ENCODE peak calls at places on chromosomes 1 and 21, in four cellular contexts. D is CD8-positive, alpha-beta memory T cell; M is thoracic aorta; A is neuronal stem cell. N is an unnamed sample. For H3K27me3 and H3K4me1, the result is how much of the 10 kb centered on the place peaks cover.

GRCh38 chr1:181258971-181259745 is 170.7 kb downstream of the IER5 start:
- DNase-seq in D (no peak), M (no peak), A (no peak), N (no peak)

GRCh38 chr21:38455403-38455802 is 42.9 kb downstream of the ERG start:
- DNase-seq in D (no peak), M (no peak), A (no peak), N (no peak)

GRCh38 chr21:39238275-39238674 is 55.0 kb upstream of the PSMG1 start:
- DNase-seq in D (no peak), M (no peak), A (no peak), N (no peak)

GRCh38 chr1:30194741-30195423 is 528.5 kb downstream of the MATN1 start:
- DNase-seq in D (no peak), M (no peak), A (no peak), N (no peak)

GRCh38 chr1:196897158-196897828 is 9.4 kb downstream of the CFHR4 start:
- DNase-seq in D (no peak), M (no peak), A (no peak), N (no peak)

GRCh38 chr1:48938975-48939374 is 162.3 kb upstream of the BEND5 start:
- DNase-seq in D (no peak), M (no peak), A (no peak), N (no peak)

GRCh38 chr1:171150156-171150555 is 34.9 kb upstream of the FMO2 start:
- DNase-seq in D (no peak), M (no peak), A (no peak), N (no peak)

GRCh38 chr1:912740-913301 is 10.9 kb upstream of the SAMD11 start:
- DNase-seq in D (peak), M (no peak), A (no peak), N (no peak)

GRCh38 chr1:157073944-157074685 is 25.5 kb downstream of the ETV3L start:
- DNase-seq in D (no peak), M (no peak), A (peak), N (peak)

GRCh38 chr1:174800221-174800791 is 199.4 kb upstream of the CACYBP start:
- DNase-seq in D (peak), M (no peak), A (peak), N (peak)

GRCh38 chr1:39489567-39490239 is 1.7 kb upstream of the BMP8A start:
- DNase-seq in D (no peak), M (no peak), A (no peak), N (no peak)

GRCh38 chr1:203490607-203491006 is 3.3 kb upstream of the OPTC start:
- DNase-seq in D (no peak), M (no peak), A (no peak), N (no peak)

GRCh38 chr1:168083456-168084325 is 53.0 kb downstream of the GPR161 start:
- DNase-seq in D (no peak), M (no peak), A (no peak), N (no peak)

GRCh38 chr1:214824758-214825157 is 221.8 kb downstream of the CENPF start:
- DNase-seq in D (no peak), M (no peak), A (no peak), N (no peak)

GRCh38 chr21:45534591-45535331 is 7.5 kb downstream of the SLC19A1 start:
- DNase-seq in D (peak), M (no peak), A (no peak), N (peak)

GRCh38 chr1:160096491-160097116 is 1.8 kb downstream of the IGSF8 start:
- DNase-seq in D (peak), M (no peak), A (no peak), N (peak)

GRCh38 chr1:182841368-182841988 is 2.3 kb downstream of the DHX9 start:
- DNase-seq in D (no peak), M (no peak), A (no peak), N (peak)
- H3K27ac ChIP-seq in D (no peak), M (no peak), A (no peak), N (no peak)

GRCh38 chr1:112937495-112937894 is 18.5 kb downstream of the SLC16A1 start:
- DNase-seq in D (no peak), M (no peak), A (no peak), N (no peak)
- H3K27me3 ChIP-seq in D (under half), M (under half), A (under half), N (under half)

DNA sequence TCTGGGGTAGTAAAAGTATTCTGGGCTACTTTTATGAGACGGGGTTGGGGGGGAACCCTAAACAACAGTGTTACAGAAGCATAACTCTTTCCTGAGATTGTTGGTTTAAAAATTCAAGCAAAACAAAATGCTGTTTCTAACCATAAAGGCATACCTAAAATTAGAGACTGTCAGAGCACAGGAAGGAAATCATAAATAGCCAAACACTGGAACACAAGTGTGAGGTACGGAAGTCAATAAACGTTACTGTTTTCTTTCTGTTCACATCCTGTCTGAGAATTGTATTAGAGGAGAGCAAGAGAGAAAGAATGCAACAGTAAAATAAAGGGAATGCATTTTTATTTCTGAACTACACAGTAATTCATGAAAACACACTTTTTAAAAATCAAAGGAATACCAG is 42.8 kb upstream of the IL12RB2 start:
- DNase-seq in D (no peak), M (no peak), A (no peak), N (peak)
- H3K4me1 ChIP-seq in D (under half), M (under half), A (under half), N (under half)

GRCh38 chr1:64410217-64410616 is 59.7 kb upstream of the CACHD1 start:
- DNase-seq in D (no peak), M (no peak), A (no peak), N (no peak)
- H3K27ac ChIP-seq in D (no peak), M (no peak), A (no peak), N (no peak)

GRCh38 chr1:5621692-5622091 is 370.5 kb downstream of the NPHP4 start:
- DNase-seq in D (no peak), M (no peak), A (no peak), N (no peak)

GRCh38 chr1:5622412-5622811 is 369.8 kb downstream of the NPHP4 start:
- DNase-seq in D (no peak), M (no peak), A (no peak), N (no peak)

GRCh38 chr1:5620418-5620817 is 371.8 kb downstream of the NPHP4 start:
- DNase-seq in D (no peak), M (no peak), A (no peak), N (no peak)

GRCh38 chr1:5619469-5619868 is 372.8 kb downstream of the NPHP4 start:
- DNase-seq in D (no peak), M (no peak), A (no peak), N (no peak)

GRCh38 chr1:5620997-5621396 is 371.2 kb downstream of the NPHP4 start:
- DNase-seq in D (no peak), M (no peak), A (peak), N (no peak)
- H3K27me3 ChIP-seq in D (under half), M (under half), A (under half), N (under half)

GRCh38 chr1:207831517-207832327 is 79.2 kb downstream of the CD34 start:
- DNase-seq in D (no peak), M (no peak), A (no peak), N (no peak)
- H3K4me1 ChIP-seq in D (half or more), M (under half), A (under half), N (under half)

DNA sequence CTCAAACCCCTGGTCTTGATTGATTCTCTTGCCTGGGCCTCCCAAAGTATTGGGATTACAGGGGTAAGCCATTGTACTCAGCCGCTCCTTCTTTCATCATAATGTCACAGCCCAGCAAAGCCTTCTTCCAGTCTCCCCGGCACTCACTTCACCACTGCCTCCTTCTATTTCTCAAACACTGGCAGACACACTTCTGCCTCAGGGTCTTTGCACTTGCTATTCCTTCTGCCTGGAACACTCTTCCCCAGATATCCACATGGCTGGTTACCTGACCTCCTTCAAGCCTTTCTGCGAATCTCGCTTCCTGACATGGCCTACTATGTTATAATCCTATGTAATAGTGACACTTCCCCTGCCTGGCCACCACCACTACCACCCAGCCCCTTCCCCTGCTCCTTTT is 7.2 kb upstream of the SLC9A1 start:
- DNase-seq in D (no peak), M (no peak), A (no peak), N (no peak)
- H3K27ac ChIP-seq in D (no peak), M (no peak), A (no peak), N (peak)

DNA sequence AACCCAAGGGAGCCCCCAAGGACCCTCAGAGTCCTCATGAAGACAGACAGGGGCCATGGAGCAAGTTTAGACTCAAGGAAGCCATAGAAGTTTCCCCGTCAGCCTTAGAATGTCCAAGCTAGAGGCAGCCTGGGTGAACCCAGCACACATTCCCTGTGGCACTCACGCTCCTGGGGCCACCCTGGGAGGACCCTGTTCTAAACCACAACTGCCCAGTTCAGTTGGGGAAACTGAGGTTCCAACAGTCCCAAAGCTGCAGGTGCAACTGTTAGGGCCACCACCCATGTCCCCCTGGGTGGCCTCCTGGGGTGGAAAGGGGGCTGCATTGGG is 9.3 kb downstream of the WNT3A start:
- DNase-seq in D (no peak), M (no peak), A (no peak), N (no peak)
- H3K27me3 ChIP-seq in D (under half), M (under half), A (under half), N (under half)

GRCh38 chr1:19412654-19413053 is 72.7 kb downstream of the CAPZB start:
- DNase-seq in D (no peak), M (no peak), A (no peak), N (no peak)
- H3K4me1 ChIP-seq in D (under half), M (half or more), A (under half), N (under half)

N was measured in small intestine.